ENCODE peak calls at places on chromosome 19, in six cellular contexts. One of them, this sample, is unnamed.

GRCh38 chr19:33444238-33444992 is 70.9 kb downstream of the CEBPG start:
- DNase-seq in RPMI8226: no peak
- DNase-seq in NCI-H748 treated with DMSO at 0.1 percent for 48 hours: no peak
- DNase-seq in heart left ventricle: no peak
- DNase-seq in PC-9: no peak
- DNase-seq in stimulated activated CD4-positive, alpha-beta T cell treated with anti-CD3 and anti-CD28 coated beads, Interleukin-12 subunit alpha, Interleukin-12 subunit beta, amount 100 ng/mL, for 48 hours: no peak
- DNase-seq in this sample: no peak

GRCh38 chr19:48218964-48219363 is 36.7 kb downstream of the CARD8 start:
- DNase-seq in heart left ventricle: no peak
- DNase-seq in stimulated activated CD4-positive, alpha-beta T cell treated with anti-CD3 and anti-CD28 coated beads, Interleukin-12 subunit alpha, Interleukin-12 subunit beta, amount 100 ng/mL, for 48 hours: no peak
- DNase-seq in PC-9: peak
- DNase-seq in RPMI8226: no peak
- DNase-seq in NCI-H748 treated with DMSO at 0.1 percent for 48 hours: no peak
- DNase-seq in this sample: no peak

GRCh38 chr19:57563547-57563946 is 3.9 kb upstream of the ZNF550 start:
- DNase-seq in heart left ventricle: no peak
- DNase-seq in PC-9: no peak
- DNase-seq in RPMI8226: no peak
- DNase-seq in stimulated activated CD4-positive, alpha-beta T cell treated with anti-CD3 and anti-CD28 coated beads, Interleukin-12 subunit alpha, Interleukin-12 subunit beta, amount 100 ng/mL, for 48 hours: no peak
- DNase-seq in NCI-H748 treated with DMSO at 0.1 percent for 48 hours: no peak
- DNase-seq in this sample: no peak

GRCh38 chr19:8835877-8836276 is 3.7 kb downstream of the MBD3L1 start:
- DNase-seq in PC-9: no peak
- DNase-seq in NCI-H748 treated with DMSO at 0.1 percent for 48 hours: no peak
- DNase-seq in RPMI8226: no peak
- DNase-seq in stimulated activated CD4-positive, alpha-beta T cell treated with anti-CD3 and anti-CD28 coated beads, Interleukin-12 subunit alpha, Interleukin-12 subunit beta, amount 100 ng/mL, for 48 hours: no peak
- DNase-seq in heart left ventricle: no peak
- DNase-seq in this sample: no peak

GRCh38 chr19:2479556-2480194 is 3.7 kb downstream of the GADD45B start:
- DNase-seq in stimulated activated CD4-positive, alpha-beta T cell treated with anti-CD3 and anti-CD28 coated beads, Interleukin-12 subunit alpha, Interleukin-12 subunit beta, amount 100 ng/mL, for 48 hours: no peak
- DNase-seq in heart left ventricle: no peak
- DNase-seq in RPMI8226: peak
- DNase-seq in NCI-H748 treated with DMSO at 0.1 percent for 48 hours: no peak
- DNase-seq in PC-9: no peak
- DNase-seq in this sample: peak

GRCh38 chr19:45887311-45887710 is 1.4 kb upstream of the IRF2BP1 start:
- DNase-seq in heart left ventricle: no peak
- DNase-seq in NCI-H748 treated with DMSO at 0.1 percent for 48 hours: no peak
- DNase-seq in stimulated activated CD4-positive, alpha-beta T cell treated with anti-CD3 and anti-CD28 coated beads, Interleukin-12 subunit alpha, Interleukin-12 subunit beta, amount 100 ng/mL, for 48 hours: no peak
- DNase-seq in PC-9: no peak
- DNase-seq in RPMI8226: no peak
- DNase-seq in this sample: no peak

GRCh38 chr19:51410950-51411748 is 6.3 kb downstream of the SIGLEC10 start:
- DNase-seq in PC-9: peak
- DNase-seq in heart left ventricle: no peak
- DNase-seq in NCI-H748 treated with DMSO at 0.1 percent for 48 hours: no peak
- DNase-seq in RPMI8226: no peak
- DNase-seq in stimulated activated CD4-positive, alpha-beta T cell treated with anti-CD3 and anti-CD28 coated beads, Interleukin-12 subunit alpha, Interleukin-12 subunit beta, amount 100 ng/mL, for 48 hours: no peak
- DNase-seq in this sample: no peak

GRCh38 chr19:2334986-2335846 is 6.7 kb downstream of the SPPL2B start:
- DNase-seq in stimulated activated CD4-positive, alpha-beta T cell treated with anti-CD3 and anti-CD28 coated beads, Interleukin-12 subunit alpha, Interleukin-12 subunit beta, amount 100 ng/mL, for 48 hours: no peak
- DNase-seq in heart left ventricle: no peak
- DNase-seq in RPMI8226: no peak
- DNase-seq in PC-9: no peak
- DNase-seq in NCI-H748 treated with DMSO at 0.1 percent for 48 hours: no peak
- DNase-seq in this sample: no peak

GRCh38 chr19:12840091-12841079 is 2.1 kb downstream of the MAST1 start:
- DNase-seq in NCI-H748 treated with DMSO at 0.1 percent for 48 hours: no peak
- DNase-seq in PC-9: peak
- DNase-seq in heart left ventricle: no peak
- DNase-seq in RPMI8226: peak
- DNase-seq in stimulated activated CD4-positive, alpha-beta T cell treated with anti-CD3 and anti-CD28 coated beads, Interleukin-12 subunit alpha, Interleukin-12 subunit beta, amount 100 ng/mL, for 48 hours: peak
- DNase-seq in this sample: no peak

GRCh38 chr19:39199025-39199424 is 2.3 kb downstream of the NCCRP1 start:
- DNase-seq in heart left ventricle: no peak
- DNase-seq in PC-9: no peak
- DNase-seq in stimulated activated CD4-positive, alpha-beta T cell treated with anti-CD3 and anti-CD28 coated beads, Interleukin-12 subunit alpha, Interleukin-12 subunit beta, amount 100 ng/mL, for 48 hours: no peak
- DNase-seq in RPMI8226: no peak
- DNase-seq in NCI-H748 treated with DMSO at 0.1 percent for 48 hours: no peak
- DNase-seq in this sample: no peak

GRCh38 chr19:46269085-46269484 is 27.8 kb upstream of the HIF3A start:
- DNase-seq in RPMI8226: no peak
- DNase-seq in PC-9: no peak
- DNase-seq in NCI-H748 treated with DMSO at 0.1 percent for 48 hours: no peak
- DNase-seq in heart left ventricle: no peak
- DNase-seq in stimulated activated CD4-positive, alpha-beta T cell treated with anti-CD3 and anti-CD28 coated beads, Interleukin-12 subunit alpha, Interleukin-12 subunit beta, amount 100 ng/mL, for 48 hours: no peak
- DNase-seq in this sample: no peak

GRCh38 chr19:58277197-58277596 is 1.6 kb upstream of the ZNF8 start:
- DNase-seq in PC-9: no peak
- DNase-seq in NCI-H748 treated with DMSO at 0.1 percent for 48 hours: no peak
- DNase-seq in stimulated activated CD4-positive, alpha-beta T cell treated with anti-CD3 and anti-CD28 coated beads, Interleukin-12 subunit alpha, Interleukin-12 subunit beta, amount 100 ng/mL, for 48 hours: no peak
- DNase-seq in heart left ventricle: no peak
- DNase-seq in RPMI8226: no peak
- DNase-seq in this sample: no peak

GRCh38 chr19:33431986-33432385 is 58.5 kb downstream of the CEBPG start:
- DNase-seq in stimulated activated CD4-positive, alpha-beta T cell treated with anti-CD3 and anti-CD28 coated beads, Interleukin-12 subunit alpha, Interleukin-12 subunit beta, amount 100 ng/mL, for 48 hours: no peak
- DNase-seq in RPMI8226: no peak
- DNase-seq in heart left ventricle: no peak
- DNase-seq in NCI-H748 treated with DMSO at 0.1 percent for 48 hours: no peak
- DNase-seq in PC-9: no peak
- DNase-seq in this sample: no peak

GRCh38 chr19:43265664-43266025 is 3.7 kb downstream of the PSG9 start:
- DNase-seq in heart left ventricle: no peak
- DNase-seq in PC-9: no peak
- DNase-seq in RPMI8226: no peak
- DNase-seq in NCI-H748 treated with DMSO at 0.1 percent for 48 hours: no peak
- DNase-seq in stimulated activated CD4-positive, alpha-beta T cell treated with anti-CD3 and anti-CD28 coated beads, Interleukin-12 subunit alpha, Interleukin-12 subunit beta, amount 100 ng/mL, for 48 hours: no peak
- DNase-seq in this sample: no peak

GRCh38 chr19:50244695-50245094 is 41.3 kb downstream of the MYH14 start:
- DNase-seq in heart left ventricle: no peak
- DNase-seq in PC-9: no peak
- DNase-seq in RPMI8226: no peak
- DNase-seq in NCI-H748 treated with DMSO at 0.1 percent for 48 hours: no peak
- DNase-seq in stimulated activated CD4-positive, alpha-beta T cell treated with anti-CD3 and anti-CD28 coated beads, Interleukin-12 subunit alpha, Interleukin-12 subunit beta, amount 100 ng/mL, for 48 hours: no peak
- DNase-seq in this sample: no peak

GRCh38 chr19:38024991-38025716 is 118.1 kb downstream of the SIPA1L3 start:
- DNase-seq in heart left ventricle: no peak
- DNase-seq in NCI-H748 treated with DMSO at 0.1 percent for 48 hours: no peak
- DNase-seq in PC-9: no peak
- DNase-seq in RPMI8226: no peak
- DNase-seq in stimulated activated CD4-positive, alpha-beta T cell treated with anti-CD3 and anti-CD28 coated beads, Interleukin-12 subunit alpha, Interleukin-12 subunit beta, amount 100 ng/mL, for 48 hours: no peak
- DNase-seq in this sample: no peak

GRCh38 chr19:40588110-40588854 is 11.6 kb downstream of the SHKBP1 start:
- DNase-seq in stimulated activated CD4-positive, alpha-beta T cell treated with anti-CD3 and anti-CD28 coated beads, Interleukin-12 subunit alpha, Interleukin-12 subunit beta, amount 100 ng/mL, for 48 hours: no peak
- DNase-seq in NCI-H748 treated with DMSO at 0.1 percent for 48 hours: no peak
- DNase-seq in RPMI8226: no peak
- DNase-seq in PC-9: no peak
- DNase-seq in heart left ventricle: no peak
- DNase-seq in this sample: no peak

GRCh38 chr19:41420101-41420880 is 6.9 kb downstream of the B3GNT8 start:
- DNase-seq in stimulated activated CD4-positive, alpha-beta T cell treated with anti-CD3 and anti-CD28 coated beads, Interleukin-12 subunit alpha, Interleukin-12 subunit beta, amount 100 ng/mL, for 48 hours: no peak
- DNase-seq in RPMI8226: no peak
- DNase-seq in NCI-H748 treated with DMSO at 0.1 percent for 48 hours: no peak
- DNase-seq in heart left ventricle: no peak
- DNase-seq in PC-9: no peak
- DNase-seq in this sample: no peak

GRCh38 chr19:49614096-49614857 is 23.3 kb downstream of the PRR12 start:
- DNase-seq in stimulated activated CD4-positive, alpha-beta T cell treated with anti-CD3 and anti-CD28 coated beads, Interleukin-12 subunit alpha, Interleukin-12 subunit beta, amount 100 ng/mL, for 48 hours: no peak
- DNase-seq in RPMI8226: no peak
- DNase-seq in heart left ventricle: no peak
- DNase-seq in PC-9: peak
- DNase-seq in NCI-H748 treated with DMSO at 0.1 percent for 48 hours: no peak
- DNase-seq in this sample: no peak

GRCh38 chr19:11763611-11764010 is 3.2 kb upstream of the ZNF441 start:
- DNase-seq in heart left ventricle: no peak
- DNase-seq in RPMI8226: no peak
- DNase-seq in stimulated activated CD4-positive, alpha-beta T cell treated with anti-CD3 and anti-CD28 coated beads, Interleukin-12 subunit alpha, Interleukin-12 subunit beta, amount 100 ng/mL, for 48 hours: no peak
- DNase-seq in NCI-H748 treated with DMSO at 0.1 percent for 48 hours: no peak
- DNase-seq in PC-9: no peak
- DNase-seq in this sample: no peak

This sample was measured in naive B cell.